ENCODE peak calls at places on chromosomes 5 and 9, in six cellular contexts. M, L, Y, R, H and U are unnamed samples.

GRCh38 chr5:154478224-154478565 is at the start of gene HAND1:
- DNase-seq in M (peak; percentile 98), L (no peak), Y (no peak), R (peak; percentile 31), H (peak; percentile 34), U (peak; percentile 83)

GRCh38 chr5:644971-645370 is 32.8 kb downstream of the CEP72 start:
- DNase-seq in M (peak; percentile 42), L (no peak), Y (no peak), R (no peak), H (no peak), U (no peak)

GRCh38 chr5:132150565-132150964 is 77.0 kb downstream of the CSF2 start:
- DNase-seq in M (no peak), L (no peak), Y (no peak), R (no peak), H (no peak), U (no peak)

GRCh38 chr5:151345808-151346478 is 1.4 kb downstream of the SLC36A2 start:
- DNase-seq in M (no peak), L (no peak), Y (no peak), R (no peak), H (no peak), U (no peak)

GRCh38 chr9:133135193-133135745 is 14.2 kb upstream of the RALGDS start:
- DNase-seq in M (peak; percentile 83), L (no peak), Y (peak; percentile 86), R (peak; percentile 86), H (peak; percentile 93), U (no peak)

GRCh38 chr5:133730866-133731265 is 118.5 kb upstream of the FSTL4 start:
- DNase-seq in M (no peak), L (no peak), Y (no peak), R (no peak), H (no peak), U (no peak)

GRCh38 chr5:3342271-3343100 is 253.1 kb upstream of the IRX1 start:
- DNase-seq in M (peak; percentile 56), L (no peak), Y (no peak), R (no peak), H (no peak), U (no peak)

GRCh38 chr9:98536542-98537173 is 172.1 kb downstream of the GABBR2 start:
- DNase-seq in M (no peak), L (no peak), Y (no peak), R (no peak), H (no peak), U (no peak)

GRCh38 chr9:134307674-134308638 is 18.3 kb upstream of the RXRA start:
- DNase-seq in M (no peak), L (no peak), Y (no peak), R (no peak), H (no peak), U (peak; percentile 0)

GRCh38 chr5:170782438-170782837 is 1.1 kb upstream of the GABRP start:
- DNase-seq in M (no peak), L (no peak), Y (no peak), R (no peak), H (peak; percentile 71), U (no peak)

GRCh38 chr5:90792725-90793124 is 234.1 kb downstream of the ADGRV1 start:
- DNase-seq in M (no peak), L (no peak), Y (no peak), R (no peak), H (no peak), U (no peak)

GRCh38 chr9:125906893-125907292 is 159.7 kb downstream of the PBX3 start:
- DNase-seq in M (no peak), L (no peak), Y (no peak), R (no peak), H (no peak), U (no peak)

GRCh38 chr9:122420315-122420714 is 49.5 kb downstream of the PTGS1 start:
- DNase-seq in M (no peak), L (no peak), Y (no peak), R (no peak), H (no peak), U (no peak)

GRCh38 chr9:108676344-108676743 is 179.4 kb downstream of the ACTL7B start:
- DNase-seq in M (no peak), L (no peak), Y (no peak), R (no peak), H (no peak), U (no peak)

GRCh38 chr5:22314548-22314947 is 538.6 kb downstream of the CDH12 start:
- DNase-seq in M (no peak), L (no peak), Y (no peak), R (no peak), H (no peak), U (no peak)

GRCh38 chr9:73200694-73201432 is 49.2 kb downstream of the ANXA1 start:
- DNase-seq in M (no peak), L (no peak), Y (no peak), R (no peak), H (peak; percentile 39), U (no peak)

GRCh38 chr9:83536332-83536731 is 1.9 kb downstream of the FRMD3 start:
- DNase-seq in M (no peak), L (no peak), Y (no peak), R (no peak), H (no peak), U (no peak)

GRCh38 chr9:76027426-76027825 is 137.0 kb downstream of the PCSK5 start:
- DNase-seq in M (no peak), L (no peak), Y (no peak), R (no peak), H (no peak), U (no peak)

GRCh38 chr9:32954642-32955041 is 46.8 kb downstream of the APTX start:
- DNase-seq in M (no peak), L (no peak), Y (no peak), R (no peak), H (peak; percentile 93), U (no peak)

GRCh38 chr5:56350595-56351170 is 117.6 kb upstream of the ANKRD55 start:
- DNase-seq in M (peak; percentile 85), L (no peak), Y (peak; percentile 83), R (peak; percentile 92), H (peak; percentile 98), U (no peak)

GRCh38 chr5:54098267-54098666 is 212.1 kb downstream of the ARL15 start:
- DNase-seq in M (no peak), L (no peak), Y (no peak), R (no peak), H (no peak), U (peak; percentile 42)

GRCh38 chr9:7974335-7975005 is 174.9 kb upstream of the DMAC1 start:
- DNase-seq in M (no peak), L (no peak), Y (no peak), R (no peak), H (no peak), U (no peak)

GRCh38 chr5:157100140-157100679 is 8.6 kb downstream of the HAVCR2 start:
- DNase-seq in M (no peak), L (no peak), Y (no peak), R (no peak), H (no peak), U (no peak)

GRCh38 chr5:15707631-15708030 is 207.7 kb downstream of the FBXL7 start:
- DNase-seq in M (no peak), L (no peak), Y (no peak), R (no peak), H (no peak), U (no peak)

GRCh38 chr5:132423443-132423898 is 54.0 kb downstream of the SLC22A5 start:
- DNase-seq in M (no peak), L (no peak), Y (no peak), R (no peak), H (no peak), U (no peak)

GRCh38 chr9:111427186-111427585 is 57.0 kb downstream of the ECPAS start:
- DNase-seq in M (no peak), L (no peak), Y (no peak), R (no peak), H (peak; percentile 6), U (no peak)

GRCh38 chr5:87412417-87413115 is at the start of gene CCNH:
- DNase-seq in M (peak; percentile 99), L (peak; percentile 88), Y (peak; percentile 99), R (peak; percentile 99), H (peak; percentile 98), U (peak; percentile 93)
- TF ChIP-seq CTCF in M (no peak), L (no peak), Y (no peak), R (peak; percentile 21), H (no peak), U (no peak)

GRCh38 chr5:178551059-178551458 is 39.1 kb downstream of the COL23A1 start:
- DNase-seq in M (no peak), L (no peak), Y (no peak), R (no peak), H (peak; percentile 28), U (no peak)
- TF ChIP-seq CTCF in M (peak; percentile 37), L (peak; percentile 53), Y (peak; percentile 50), R (peak; percentile 39), H (peak; percentile 22), U (peak; percentile 47)

GRCh38 chr5:153476767-153477166 is 13.7 kb upstream of the GRIA1 start:
- DNase-seq in M (no peak), L (no peak), Y (no peak), R (no peak), H (peak; percentile 53), U (no peak)
- TF ChIP-seq CTCF in M (no peak), L (no peak), Y (peak; percentile 14), R (no peak), H (no peak), U (no peak)

DNA sequence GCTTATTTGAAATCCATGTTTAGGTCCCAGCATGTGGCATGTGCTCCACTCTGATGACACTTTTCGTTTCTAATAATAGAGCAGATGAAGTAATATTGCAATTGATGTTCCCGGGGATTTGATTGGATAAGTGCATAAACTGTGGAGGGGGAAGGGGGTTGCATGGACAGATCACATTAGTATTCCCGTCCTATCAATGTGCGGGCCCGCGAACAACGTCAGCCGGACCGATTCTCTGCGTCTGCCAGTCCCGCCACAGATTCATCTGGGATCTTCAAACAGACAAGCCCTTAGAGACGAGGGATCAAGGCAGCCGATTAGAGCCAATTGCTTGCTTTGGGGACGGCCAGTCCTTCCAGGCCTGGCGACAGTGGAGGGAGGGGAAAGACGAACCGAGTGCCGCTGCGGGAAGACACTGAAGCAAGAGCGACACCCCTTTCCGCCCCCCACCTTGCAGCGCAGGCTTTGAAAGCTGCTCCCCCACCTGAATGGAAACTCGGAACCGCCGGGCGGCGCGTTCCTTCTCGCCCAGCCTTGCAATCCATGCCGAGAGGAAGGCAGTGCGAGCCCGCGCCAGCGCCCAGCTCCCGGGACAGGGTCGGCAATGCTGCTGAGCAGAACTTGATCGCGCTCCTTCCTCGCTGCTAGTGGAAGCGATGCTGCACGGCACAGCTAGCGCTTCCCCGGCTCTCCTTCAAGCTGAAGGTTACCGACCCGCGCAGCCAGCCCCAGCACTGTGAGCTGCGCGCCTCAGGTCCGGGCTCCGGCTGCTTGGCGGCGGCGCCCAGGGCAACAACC is at the start of gene RGS7BP:
- DNase-seq in M (no peak), L (no peak), Y (peak; percentile 72), R (peak; percentile 18), H (peak; percentile 66), U (peak; percentile 73)
- TF ChIP-seq CTCF in M (no peak), L (peak; percentile 27), Y (no peak), R (no peak), H (no peak), U (no peak)